ENCODE peak calls at places on chromosomes 16 and 17, in seven cellular contexts. One of them, this sample, is unnamed.

GRCh38 chr16:47888142-47888541 is 267.7 kb downstream of the ABCC12 start:
- DNase-seq in HCT116: no peak
- DNase-seq in GM12878: no peak
- DNase-seq in SK-N-SH: no peak
- DNase-seq in Panc1: no peak
- DNase-seq in H1: no peak
- DNase-seq in spleen: no peak
- DNase-seq in this sample: no peak

GRCh38 chr17:6548034-6548433 is 8.3 kb downstream of the PITPNM3 start:
- DNase-seq in Panc1: no peak
- DNase-seq in SK-N-SH: no peak
- DNase-seq in HCT116: no peak
- DNase-seq in GM12878: no peak
- DNase-seq in H1: no peak
- DNase-seq in spleen: no peak
- DNase-seq in this sample: no peak

GRCh38 chr16:85523602-85524364 is 89.3 kb upstream of the GSE1 start:
- DNase-seq in spleen: no peak
- DNase-seq in H1: no peak
- DNase-seq in HCT116: no peak
- DNase-seq in SK-N-SH: peak
- DNase-seq in Panc1: no peak
- DNase-seq in GM12878: no peak
- DNase-seq in this sample: no peak

GRCh38 chr17:71302721-71303549 is 817.9 kb upstream of the SOX9 start:
- DNase-seq in GM12878: no peak
- DNase-seq in Panc1: no peak
- DNase-seq in H1: no peak
- DNase-seq in HCT116: peak
- DNase-seq in spleen: no peak
- DNase-seq in SK-N-SH: no peak
- DNase-seq in this sample: no peak

GRCh38 chr17:43609613-43610385 is 51.9 kb downstream of the MEOX1 start:
- DNase-seq in GM12878: no peak
- DNase-seq in spleen: no peak
- DNase-seq in H1: no peak
- DNase-seq in SK-N-SH: no peak
- DNase-seq in HCT116: no peak
- DNase-seq in Panc1: no peak
- DNase-seq in this sample: no peak

GRCh38 chr17:12254460-12254859 is 233.8 kb downstream of the MAP2K4 start:
- DNase-seq in SK-N-SH: no peak
- DNase-seq in HCT116: no peak
- DNase-seq in GM12878: no peak
- DNase-seq in spleen: no peak
- DNase-seq in Panc1: no peak
- DNase-seq in H1: no peak
- DNase-seq in this sample: no peak

GRCh38 chr16:70437582-70438324 is 1.1 kb downstream of the ST3GAL2 start:
- DNase-seq in Panc1: no peak
- DNase-seq in H1: peak
- DNase-seq in GM12878: no peak
- DNase-seq in SK-N-SH: peak
- DNase-seq in spleen: no peak
- DNase-seq in HCT116: no peak
- DNase-seq in this sample: no peak

GRCh38 chr17:75561927-75562603 is 25.5 kb upstream of the MYO15B start:
- DNase-seq in H1: no peak
- DNase-seq in GM12878: no peak
- DNase-seq in HCT116: no peak
- DNase-seq in spleen: no peak
- DNase-seq in Panc1: no peak
- DNase-seq in SK-N-SH: no peak
- DNase-seq in this sample: no peak

GRCh38 chr16:29821663-29822115 is 1.4 kb downstream of the MVP start:
- DNase-seq in Panc1: no peak
- DNase-seq in spleen: no peak
- DNase-seq in HCT116: peak
- DNase-seq in GM12878: no peak
- DNase-seq in SK-N-SH: no peak
- DNase-seq in H1: no peak
- DNase-seq in this sample: no peak

GRCh38 chr16:89922884-89923639 is at the start of gene TUBB3:
- DNase-seq in HCT116: peak
- DNase-seq in spleen: no peak
- DNase-seq in H1: peak
- DNase-seq in Panc1: no peak
- DNase-seq in GM12878: no peak
- DNase-seq in SK-N-SH: peak
- DNase-seq in this sample: no peak

GRCh38 chr17:27239584-27239983 is 54.3 kb upstream of the WSB1 start:
- DNase-seq in Panc1: no peak
- DNase-seq in spleen: no peak
- DNase-seq in H1: no peak
- DNase-seq in GM12878: no peak
- DNase-seq in HCT116: no peak
- DNase-seq in SK-N-SH: no peak
- DNase-seq in this sample: no peak

GRCh38 chr17:6823011-6823442 is 8.5 kb downstream of the TEKT1 start:
- DNase-seq in HCT116: no peak
- DNase-seq in Panc1: no peak
- DNase-seq in H1: no peak
- DNase-seq in GM12878: no peak
- DNase-seq in spleen: no peak
- DNase-seq in SK-N-SH: no peak
- DNase-seq in this sample: no peak

GRCh38 chr17:57956311-57957119 is 1.3 kb upstream of the CUEDC1 start:
- DNase-seq in GM12878: peak
- DNase-seq in SK-N-SH: peak
- DNase-seq in spleen: peak
- DNase-seq in H1: peak
- DNase-seq in Panc1: no peak
- DNase-seq in HCT116: no peak
- DNase-seq in this sample: no peak

GRCh38 chr16:2884041-2884451 is 1.0 kb downstream of the FLYWCH2 start:
- DNase-seq in Panc1: no peak
- DNase-seq in GM12878: no peak
- DNase-seq in HCT116: no peak
- DNase-seq in H1: no peak
- DNase-seq in SK-N-SH: peak
- DNase-seq in spleen: peak
- DNase-seq in this sample: no peak

GRCh38 chr17:63433746-63434591 is 12.1 kb downstream of the CYB561 start:
- DNase-seq in HCT116: no peak
- DNase-seq in spleen: peak
- DNase-seq in H1: no peak
- DNase-seq in Panc1: no peak
- DNase-seq in SK-N-SH: peak
- DNase-seq in GM12878: no peak
- DNase-seq in this sample: no peak

GRCh38 chr17:3821101-3821500 is 20.1 kb upstream of the ITGAE start:
- DNase-seq in H1: no peak
- DNase-seq in Panc1: no peak
- DNase-seq in SK-N-SH: no peak
- DNase-seq in GM12878: no peak
- DNase-seq in HCT116: no peak
- DNase-seq in spleen: no peak
- DNase-seq in this sample: no peak

GRCh38 chr16:53664724-53665345 is 38.8 kb downstream of the RPGRIP1L start:
- DNase-seq in H1: no peak
- DNase-seq in SK-N-SH: no peak
- DNase-seq in HCT116: no peak
- DNase-seq in GM12878: peak
- DNase-seq in spleen: no peak
- DNase-seq in Panc1: no peak
- DNase-seq in this sample: no peak

GRCh38 chr17:62755139-62755851 is 52.8 kb downstream of the MARCHF10 start:
- DNase-seq in SK-N-SH: peak
- DNase-seq in H1: no peak
- DNase-seq in spleen: no peak
- DNase-seq in Panc1: no peak
- DNase-seq in GM12878: no peak
- DNase-seq in HCT116: no peak
- DNase-seq in this sample: no peak

GRCh38 chr16:85542548-85542927 is 70.6 kb upstream of the GSE1 start:
- DNase-seq in GM12878: no peak
- DNase-seq in H1: no peak
- DNase-seq in HCT116: no peak
- DNase-seq in spleen: no peak
- DNase-seq in Panc1: no peak
- DNase-seq in SK-N-SH: no peak
- DNase-seq in this sample: no peak

GRCh38 chr17:614637-615546 is 99.7 kb downstream of the VPS53 start:
- DNase-seq in Panc1: no peak
- DNase-seq in HCT116: no peak
- DNase-seq in SK-N-SH: no peak
- DNase-seq in GM12878: no peak
- DNase-seq in spleen: no peak
- DNase-seq in H1: no peak
- DNase-seq in this sample: no peak

GRCh38 chr16:23105309-23105708 is 43.9 kb downstream of the USP31 start:
- DNase-seq in GM12878: no peak
- DNase-seq in spleen: no peak
- DNase-seq in HCT116: no peak
- DNase-seq in H1: no peak
- DNase-seq in SK-N-SH: no peak
- DNase-seq in Panc1: no peak
- DNase-seq in this sample: no peak
- TF ChIP-seq POLR2AphosphoS5 in GM12878: no peak
- TF ChIP-seq POLR2AphosphoS5 in spleen: no peak
- TF ChIP-seq POLR2AphosphoS5 in HCT116: no peak
- TF ChIP-seq POLR2AphosphoS5 in H1: no peak
- TF ChIP-seq POLR2AphosphoS5 in SK-N-SH: no peak
- TF ChIP-seq POLR2AphosphoS5 in Panc1: no peak
- TF ChIP-seq POLR2AphosphoS5 in this sample: no peak

DNA sequence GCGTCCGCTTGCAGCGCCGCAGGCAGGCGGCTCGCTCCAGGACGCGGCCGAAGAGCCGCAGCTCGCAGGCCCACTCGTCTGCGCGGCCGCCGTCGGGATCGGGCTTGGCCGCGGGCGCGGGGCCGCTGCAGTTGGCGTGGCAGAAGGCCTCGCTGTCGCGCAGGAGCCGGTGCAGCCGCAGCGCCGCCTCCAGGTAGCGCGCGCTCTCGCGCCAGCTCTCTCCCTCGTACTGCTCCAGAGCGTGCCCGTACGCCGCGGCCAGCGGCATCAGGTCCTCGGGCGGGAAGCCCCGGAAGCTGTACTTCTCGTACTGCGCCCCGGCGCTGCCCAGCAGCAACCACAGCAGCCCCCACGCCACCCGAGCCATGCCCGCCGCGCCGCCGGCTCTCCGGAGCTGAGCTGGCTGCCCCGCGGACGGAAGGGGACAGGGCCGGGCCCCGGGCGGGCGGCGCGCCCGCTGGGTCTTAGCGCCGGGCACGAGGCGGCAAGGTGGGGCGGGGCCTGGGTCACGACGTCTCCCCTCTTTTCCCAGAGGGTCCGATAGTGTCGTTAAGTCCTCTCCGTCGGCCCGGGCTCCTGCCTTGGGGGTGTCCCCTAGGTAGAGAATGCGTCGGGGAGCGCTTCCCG is at the start of gene P3H4:
- DNase-seq in GM12878: no peak
- DNase-seq in SK-N-SH: peak
- DNase-seq in H1: peak
- DNase-seq in HCT116: peak
- DNase-seq in spleen: peak
- DNase-seq in Panc1: peak
- DNase-seq in this sample: no peak
- TF ChIP-seq POLR2AphosphoS5 in GM12878: no peak
- TF ChIP-seq POLR2AphosphoS5 in SK-N-SH: peak
- TF ChIP-seq POLR2AphosphoS5 in H1: no peak
- TF ChIP-seq POLR2AphosphoS5 in HCT116: peak
- TF ChIP-seq POLR2AphosphoS5 in spleen: peak
- TF ChIP-seq POLR2AphosphoS5 in Panc1: peak
- TF ChIP-seq POLR2AphosphoS5 in this sample: no peak

GRCh38 chr17:45147581-45148182 is 593 bp upstream of the HEXIM1 start:
- DNase-seq in SK-N-SH: no peak
- DNase-seq in HCT116: peak
- DNase-seq in spleen: peak
- DNase-seq in GM12878: peak
- DNase-seq in H1: peak
- DNase-seq in Panc1: peak
- DNase-seq in this sample: peak

GRCh38 chr17:45148183-45149036 is at the start of gene HEXIM1:
- DNase-seq in Panc1: peak
- DNase-seq in H1: peak
- DNase-seq in SK-N-SH: peak
- DNase-seq in GM12878: peak
- DNase-seq in HCT116: peak
- DNase-seq in spleen: peak
- DNase-seq in this sample: peak

GRCh38 chr17:45149037-45149668 is 878 bp downstream of the HEXIM1 start:
- DNase-seq in GM12878: no peak
- DNase-seq in spleen: peak
- DNase-seq in HCT116: peak
- DNase-seq in Panc1: no peak
- DNase-seq in H1: peak
- DNase-seq in SK-N-SH: peak
- DNase-seq in this sample: no peak

GRCh38 chr17:45150911-45151809 is 2.9 kb downstream of the HEXIM1 start:
- DNase-seq in SK-N-SH: no peak
- DNase-seq in HCT116: no peak
- DNase-seq in H1: no peak
- DNase-seq in Panc1: no peak
- DNase-seq in spleen: no peak
- DNase-seq in GM12878: no peak
- DNase-seq in this sample: no peak

GRCh38 chr17:45149669-45150603 is 1.7 kb downstream of the HEXIM1 start:
- DNase-seq in Panc1: no peak
- DNase-seq in SK-N-SH: peak
- DNase-seq in HCT116: no peak
- DNase-seq in GM12878: no peak
- DNase-seq in spleen: peak
- DNase-seq in H1: no peak
- DNase-seq in this sample: no peak
- TF ChIP-seq POLR2AphosphoS5 in Panc1: peak
- TF ChIP-seq POLR2AphosphoS5 in SK-N-SH: peak
- TF ChIP-seq POLR2AphosphoS5 in HCT116: peak
- TF ChIP-seq POLR2AphosphoS5 in GM12878: peak
- TF ChIP-seq POLR2AphosphoS5 in spleen: peak
- TF ChIP-seq POLR2AphosphoS5 in H1: peak
- TF ChIP-seq POLR2AphosphoS5 in this sample: no peak

DNA sequence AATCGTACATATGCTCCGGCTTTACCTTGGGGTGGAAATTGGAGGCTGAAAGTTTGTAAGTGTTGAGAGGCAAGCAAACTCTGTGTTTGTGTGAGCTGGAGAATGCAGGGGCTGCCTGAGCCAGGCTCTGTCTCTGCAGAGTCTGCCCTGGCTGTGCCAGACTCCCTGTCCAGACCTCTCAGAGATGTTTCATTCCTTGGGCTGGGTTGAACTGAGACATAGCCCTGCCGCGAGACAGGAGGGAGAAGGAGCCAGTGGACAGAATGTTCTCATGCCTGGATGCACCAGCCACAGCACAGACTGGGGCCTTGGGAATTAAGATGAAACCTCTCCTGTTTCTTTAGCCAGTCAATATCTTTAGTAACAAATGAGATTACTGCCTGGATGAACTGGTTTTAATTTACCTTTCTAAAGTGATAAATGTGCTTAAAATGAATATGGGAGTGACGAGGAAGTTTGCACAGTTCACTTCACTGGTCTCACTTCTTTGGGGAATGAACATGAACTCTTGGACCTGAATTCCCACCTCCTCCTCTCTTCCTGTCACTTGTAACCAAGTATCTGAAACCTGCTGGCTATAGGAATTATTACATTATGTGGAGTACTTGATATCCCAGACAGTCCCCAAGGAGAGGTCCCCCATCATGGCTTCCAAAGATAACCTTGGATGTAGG is 40.1 kb downstream of the YPEL2 start:
- DNase-seq in GM12878: no peak
- DNase-seq in spleen: no peak
- DNase-seq in HCT116: no peak
- DNase-seq in H1: no peak
- DNase-seq in SK-N-SH: no peak
- DNase-seq in Panc1: no peak
- DNase-seq in this sample: no peak
- TF ChIP-seq POLR2AphosphoS5 in GM12878: no peak
- TF ChIP-seq POLR2AphosphoS5 in spleen: no peak
- TF ChIP-seq POLR2AphosphoS5 in HCT116: no peak
- TF ChIP-seq POLR2AphosphoS5 in H1: no peak
- TF ChIP-seq POLR2AphosphoS5 in SK-N-SH: no peak
- TF ChIP-seq POLR2AphosphoS5 in Panc1: no peak
- TF ChIP-seq POLR2AphosphoS5 in this sample: no peak